ENCODE peak calls at places on chromosomes 16 and 17, in ten cellular contexts. F, W, E, J, T, V, X, K, Y and B are unnamed samples.
A peak's percentile ranks its signal among the peaks of the same experiment; 100 is the strongest.

GRCh38 chr16:22665048-22665797 is 148.7 kb upstream of the HS3ST2 start:
- DNase-seq in V (no peak), F (no peak), W (no peak), X (no peak), J (no peak), K (no peak), T (no peak), E (no peak), Y (no peak), B (peak; percentile 37)

GRCh38 chr16:59543641-59544040 is 809.5 kb upstream of the GOT2 start:
- DNase-seq in E (no peak), F (no peak), V (no peak), T (no peak), Y (no peak), X (no peak), J (no peak), K (no peak), W (no peak), B (no peak)

GRCh38 chr17:2056221-2057129 is 1.6 kb downstream of the HIC1 start:
- DNase-seq in F (peak; percentile 50), Y (peak; percentile 65), W (no peak), E (peak; percentile 47), K (peak; percentile 66), J (peak; percentile 84), T (no peak), X (no peak), V (no peak), B (no peak)

GRCh38 chr16:10876799-10877341 is at the start of gene CIITA:
- DNase-seq in V (peak; percentile 74), Y (no peak), W (peak; percentile 85), X (peak; percentile 97), F (peak; percentile 55), K (peak; percentile 82), T (peak; percentile 65), J (peak; percentile 90), E (peak; percentile 72), B (peak; percentile 72)

GRCh38 chr16:20851601-20852000 is 45.3 kb downstream of the REXO5 start:
- DNase-seq in K (peak; percentile 88), Y (peak; percentile 73), W (peak; percentile 93), F (peak; percentile 89), X (no peak), J (peak; percentile 87), T (peak; percentile 70), V (peak; percentile 87), E (peak; percentile 54), B (peak; percentile 31)

GRCh38 chr16:68074850-68075249 is 10.3 kb upstream of the NFATC3 start:
- DNase-seq in F (no peak), V (no peak), X (peak; percentile 99), J (no peak), Y (no peak), W (no peak), K (no peak), T (no peak), E (peak; percentile 27), B (no peak)

GRCh38 chr16:17368951-17369350 is 101.8 kb downstream of the XYLT1 start:
- DNase-seq in W (no peak), F (no peak), X (no peak), J (no peak), V (no peak), T (no peak), K (no peak), Y (no peak), E (no peak), B (no peak)

GRCh38 chr17:81552244-81553017 is at the start of gene FAAP100:
- DNase-seq in F (peak; percentile 65), X (peak; percentile 93), E (peak; percentile 83), J (peak; percentile 93), W (peak; percentile 88), Y (peak; percentile 83), K (peak; percentile 91), T (peak; percentile 82), V (peak; percentile 76), B (peak; percentile 88)

GRCh38 chr16:89624775-89625761 is 11.6 kb downstream of the DPEP1 start:
- DNase-seq in T (no peak), V (no peak), J (no peak), E (no peak), W (no peak), K (no peak), F (no peak), X (no peak), Y (no peak), B (no peak)

GRCh38 chr16:49116873-49117272 is 164.8 kb downstream of the CBLN1 start:
- DNase-seq in Y (no peak), F (no peak), E (no peak), V (no peak), T (no peak), J (no peak), X (no peak), K (no peak), W (no peak), B (no peak)

GRCh38 chr16:49111351-49111750 is 170.3 kb downstream of the CBLN1 start:
- DNase-seq in T (no peak), K (no peak), F (no peak), X (no peak), Y (no peak), V (no peak), J (no peak), W (no peak), E (no peak), B (no peak)

GRCh38 chr16:49112754-49113153 is 168.9 kb downstream of the CBLN1 start:
- DNase-seq in T (peak; percentile 50), W (no peak), E (peak; percentile 17), K (no peak), Y (peak; percentile 24), F (peak; percentile 39), X (no peak), V (no peak), J (no peak), B (no peak)

GRCh38 chr16:49120631-49121030 is 161.0 kb downstream of the CBLN1 start:
- DNase-seq in F (no peak), X (no peak), V (no peak), E (no peak), K (no peak), W (no peak), T (no peak), Y (no peak), J (no peak), B (no peak)

DNA sequence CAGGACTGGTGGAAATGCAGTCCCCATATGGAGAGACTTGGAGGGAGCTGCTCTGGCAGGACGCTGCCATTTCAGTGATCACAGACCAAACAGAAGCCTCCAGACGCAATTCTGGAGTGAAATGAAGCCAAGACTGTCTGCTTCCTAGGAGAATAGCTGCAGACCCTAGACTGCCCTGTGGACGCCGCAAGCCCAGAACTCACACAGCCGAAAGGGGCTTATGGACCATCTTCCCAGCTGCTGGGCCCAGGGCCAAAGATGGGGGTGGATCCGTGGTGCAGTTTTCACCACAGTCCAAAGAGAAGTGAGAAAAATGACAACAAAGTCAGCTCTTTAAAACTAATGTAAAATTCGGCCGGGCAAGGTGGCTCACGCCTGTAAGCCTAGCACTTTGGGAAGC is 165.7 kb downstream of the CBLN1 start:
- DNase-seq in E (no peak), J (no peak), V (no peak), T (no peak), X (no peak), W (no peak), F (no peak), K (no peak), Y (no peak), B (no peak)
- H3K4me3 ChIP-seq in E (no peak overlapping the region), J (no peak overlapping the region), V (no peak overlapping the region), T (no peak overlapping the region), X (no peak overlapping the region), W (no peak overlapping the region), F (no peak overlapping the region), K (no peak overlapping the region), Y (no peak overlapping the region), B (no peak overlapping the region)

DNA sequence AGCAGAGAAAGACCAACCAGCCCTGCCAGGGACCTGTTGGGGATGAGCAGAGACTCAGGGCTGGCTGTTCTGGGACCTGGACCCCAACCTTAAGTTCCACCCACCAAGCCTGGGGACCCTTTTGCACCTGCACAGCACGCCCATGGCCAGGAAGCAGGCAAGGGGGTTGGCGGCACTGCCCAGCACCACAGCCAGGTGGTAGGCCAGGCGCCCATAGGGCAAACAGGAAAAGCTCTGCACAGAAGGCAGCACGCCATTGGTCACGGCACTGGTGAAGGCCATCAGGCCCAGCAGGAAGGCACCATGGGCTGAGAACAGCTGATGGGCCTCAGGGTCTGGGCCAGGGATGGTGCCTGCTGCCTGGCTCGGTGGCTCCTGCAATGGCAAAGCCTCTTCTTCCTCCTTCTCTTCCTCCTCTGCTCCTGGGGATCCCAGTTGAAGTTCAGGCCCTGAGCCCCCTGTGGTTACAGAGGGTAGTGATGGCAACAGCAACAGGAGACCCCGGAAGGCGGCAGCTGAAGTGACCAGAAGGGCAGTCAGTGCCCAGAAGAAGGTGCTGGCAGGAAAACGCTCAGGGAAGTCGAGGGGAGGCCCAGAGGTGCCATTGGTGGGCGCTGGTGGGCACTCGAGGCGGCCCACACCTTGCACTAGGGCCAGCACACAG is 1.7 kb downstream of the SLC52A1 start:
- DNase-seq in W (no peak), J (no peak), K (no peak), X (no peak), F (no peak), V (no peak), Y (no peak), T (no peak), E (no peak), B (no peak)
- TF ChIP-seq CTCF in W (no peak), J (no peak), K (no peak), X (peak; percentile 37), F (no peak), V (no peak), Y (no peak), T (no peak), E (no peak), B (no peak)

GRCh38 chr17:3929764-3930163 is 13.5 kb upstream of the P2RX1 start:
- DNase-seq in E (no peak), T (no peak), Y (no peak), J (no peak), X (no peak), W (no peak), V (no peak), F (no peak), K (no peak), B (no peak)
- H3K27ac ChIP-seq in E (no peak overlapping the region), T (no peak overlapping the region), Y (no peak overlapping the region), J (no peak overlapping the region), X (no peak overlapping the region), W (no peak overlapping the region), V (no peak overlapping the region), F (no peak overlapping the region), K (no peak overlapping the region), B (no peak overlapping the region)

GRCh38 chr17:9845306-9845705 is 19.6 kb downstream of the GLP2R start:
- DNase-seq in F (no peak), E (no peak), T (no peak), X (no peak), Y (no peak), V (no peak), W (no peak), K (no peak), J (no peak), B (no peak)

GRCh38 chr17:9839433-9839832 is 13.7 kb downstream of the GLP2R start:
- DNase-seq in Y (no peak), T (no peak), F (no peak), V (no peak), W (no peak), K (no peak), X (no peak), E (no peak), J (no peak), B (no peak)

GRCh38 chr17:9843152-9844010 is 17.7 kb downstream of the GLP2R start:
- DNase-seq in W (no peak), V (no peak), Y (no peak), E (no peak), F (no peak), K (no peak), X (no peak), J (no peak), T (no peak), B (no peak)

GRCh38 chr17:9844153-9844552 is 18.4 kb downstream of the GLP2R start:
- DNase-seq in X (no peak), E (no peak), V (no peak), F (no peak), T (no peak), J (no peak), K (no peak), W (no peak), Y (no peak), B (no peak)

GRCh38 chr17:9842057-9842758 is 16.5 kb downstream of the GLP2R start:
- DNase-seq in T (peak; percentile 45), Y (peak; percentile 77), X (no peak), E (peak; percentile 10), K (peak; percentile 65), W (peak; percentile 87), J (no peak), F (peak; percentile 84), V (no peak), B (peak; percentile 68)
- H3K4me3 ChIP-seq in T (no peak overlapping the region), Y (no peak overlapping the region), X (no peak overlapping the region), E (no peak overlapping the region), K (peak overlapping the region; percentile 28), W (no peak overlapping the region), J (no peak overlapping the region), F (no peak overlapping the region), V (no peak overlapping the region), B (no peak overlapping the region)